ENCODE peak calls at places on chromosome 10, in six cellular contexts. One of them, this sample, is unnamed.

GRCh38 chr10:31803606-31804195 is 124.9 kb downstream of the ARHGAP12 start:
- DNase-seq in AG08395: peak
- DNase-seq in neural crest cell: no peak
- DNase-seq in HCT116: no peak
- DNase-seq in stimulated activated CD8-positive, alpha-beta memory T cell treated with anti-CD3 and anti-CD28 coated beads, Interleukin-15, amount 100 ng/mL, for 4 hours: no peak
- DNase-seq in HuH-7.5: no peak
- DNase-seq in this sample: no peak

GRCh38 chr10:99758241-99758891 is 24.1 kb upstream of the ABCC2 start:
- DNase-seq in AG08395: no peak
- DNase-seq in neural crest cell: no peak
- DNase-seq in HCT116: no peak
- DNase-seq in stimulated activated CD8-positive, alpha-beta memory T cell treated with anti-CD3 and anti-CD28 coated beads, Interleukin-15, amount 100 ng/mL, for 4 hours: no peak
- DNase-seq in HuH-7.5: no peak
- DNase-seq in this sample: no peak

GRCh38 chr10:68973975-68974374 is 14.6 kb upstream of the KIFBP start:
- DNase-seq in AG08395: no peak
- DNase-seq in neural crest cell: no peak
- DNase-seq in HCT116: no peak
- DNase-seq in stimulated activated CD8-positive, alpha-beta memory T cell treated with anti-CD3 and anti-CD28 coated beads, Interleukin-15, amount 100 ng/mL, for 4 hours: no peak
- DNase-seq in HuH-7.5: no peak
- DNase-seq in this sample: no peak

GRCh38 chr10:35691522-35692236 is 49.6 kb upstream of the FZD8 start:
- DNase-seq in AG08395: no peak
- DNase-seq in neural crest cell: no peak
- DNase-seq in HCT116: no peak
- DNase-seq in stimulated activated CD8-positive, alpha-beta memory T cell treated with anti-CD3 and anti-CD28 coated beads, Interleukin-15, amount 100 ng/mL, for 4 hours: no peak
- DNase-seq in HuH-7.5: no peak
- DNase-seq in this sample: no peak

GRCh38 chr10:5252177-5253037 is 55.8 kb downstream of the AKR1C4 start:
- DNase-seq in AG08395: no peak
- DNase-seq in neural crest cell: no peak
- DNase-seq in HCT116: no peak
- DNase-seq in stimulated activated CD8-positive, alpha-beta memory T cell treated with anti-CD3 and anti-CD28 coated beads, Interleukin-15, amount 100 ng/mL, for 4 hours: no peak
- DNase-seq in HuH-7.5: no peak
- DNase-seq in this sample: no peak

GRCh38 chr10:15472431-15473400 is 101.6 kb upstream of the FAM171A1 start:
- DNase-seq in AG08395: peak
- DNase-seq in neural crest cell: no peak
- DNase-seq in HCT116: no peak
- DNase-seq in stimulated activated CD8-positive, alpha-beta memory T cell treated with anti-CD3 and anti-CD28 coated beads, Interleukin-15, amount 100 ng/mL, for 4 hours: no peak
- DNase-seq in HuH-7.5: no peak
- DNase-seq in this sample: no peak

GRCh38 chr10:3485287-3485686 is 299.7 kb downstream of the KLF6 start:
- DNase-seq in AG08395: no peak
- DNase-seq in neural crest cell: no peak
- DNase-seq in HCT116: no peak
- DNase-seq in stimulated activated CD8-positive, alpha-beta memory T cell treated with anti-CD3 and anti-CD28 coated beads, Interleukin-15, amount 100 ng/mL, for 4 hours: no peak
- DNase-seq in HuH-7.5: no peak
- DNase-seq in this sample: no peak

GRCh38 chr10:28241766-28242399 is 61.0 kb downstream of the MPP7 start:
- DNase-seq in AG08395: peak
- DNase-seq in neural crest cell: peak
- DNase-seq in HCT116: peak
- DNase-seq in stimulated activated CD8-positive, alpha-beta memory T cell treated with anti-CD3 and anti-CD28 coated beads, Interleukin-15, amount 100 ng/mL, for 4 hours: no peak
- DNase-seq in HuH-7.5: peak
- DNase-seq in this sample: peak

GRCh38 chr10:4662576-4663161 is 163.3 kb upstream of the AKR1E2 start:
- DNase-seq in AG08395: no peak
- DNase-seq in neural crest cell: no peak
- DNase-seq in HCT116: no peak
- DNase-seq in stimulated activated CD8-positive, alpha-beta memory T cell treated with anti-CD3 and anti-CD28 coated beads, Interleukin-15, amount 100 ng/mL, for 4 hours: no peak
- DNase-seq in HuH-7.5: no peak
- DNase-seq in this sample: no peak

GRCh38 chr10:36018996-36019395 is 376.9 kb upstream of the FZD8 start:
- DNase-seq in AG08395: no peak
- DNase-seq in neural crest cell: no peak
- DNase-seq in HCT116: no peak
- DNase-seq in stimulated activated CD8-positive, alpha-beta memory T cell treated with anti-CD3 and anti-CD28 coated beads, Interleukin-15, amount 100 ng/mL, for 4 hours: no peak
- DNase-seq in HuH-7.5: no peak
- DNase-seq in this sample: no peak

GRCh38 chr10:89163265-89163995 is 43.7 kb downstream of the CH25H start:
- DNase-seq in AG08395: peak
- DNase-seq in neural crest cell: no peak
- DNase-seq in HCT116: no peak
- DNase-seq in stimulated activated CD8-positive, alpha-beta memory T cell treated with anti-CD3 and anti-CD28 coated beads, Interleukin-15, amount 100 ng/mL, for 4 hours: peak
- DNase-seq in HuH-7.5: no peak
- DNase-seq in this sample: peak

GRCh38 chr10:130660266-130660665 is 524.1 kb downstream of the GLRX3 start:
- DNase-seq in AG08395: no peak
- DNase-seq in neural crest cell: no peak
- DNase-seq in HCT116: no peak
- DNase-seq in stimulated activated CD8-positive, alpha-beta memory T cell treated with anti-CD3 and anti-CD28 coated beads, Interleukin-15, amount 100 ng/mL, for 4 hours: no peak
- DNase-seq in HuH-7.5: no peak
- DNase-seq in this sample: no peak

GRCh38 chr10:3783721-3784432 is 1.1 kb downstream of the KLF6 start:
- DNase-seq in AG08395: no peak
- DNase-seq in neural crest cell: no peak
- DNase-seq in HCT116: no peak
- DNase-seq in stimulated activated CD8-positive, alpha-beta memory T cell treated with anti-CD3 and anti-CD28 coated beads, Interleukin-15, amount 100 ng/mL, for 4 hours: no peak
- DNase-seq in HuH-7.5: peak
- DNase-seq in this sample: peak

GRCh38 chr10:53209941-53210611 is 437.5 kb upstream of the MBL2 start:
- DNase-seq in AG08395: no peak
- DNase-seq in neural crest cell: no peak
- DNase-seq in HCT116: no peak
- DNase-seq in stimulated activated CD8-positive, alpha-beta memory T cell treated with anti-CD3 and anti-CD28 coated beads, Interleukin-15, amount 100 ng/mL, for 4 hours: no peak
- DNase-seq in HuH-7.5: peak
- DNase-seq in this sample: no peak

GRCh38 chr10:80357804-80358125 is 1.2 kb downstream of the DYDC2 start:
- DNase-seq in AG08395: no peak
- DNase-seq in neural crest cell: no peak
- DNase-seq in HCT116: no peak
- DNase-seq in stimulated activated CD8-positive, alpha-beta memory T cell treated with anti-CD3 and anti-CD28 coated beads, Interleukin-15, amount 100 ng/mL, for 4 hours: no peak
- DNase-seq in HuH-7.5: no peak
- DNase-seq in this sample: no peak

GRCh38 chr10:71647526-71648354 is 71.8 kb downstream of the C10orf105 start:
- DNase-seq in AG08395: peak
- DNase-seq in neural crest cell: peak
- DNase-seq in HCT116: no peak
- DNase-seq in stimulated activated CD8-positive, alpha-beta memory T cell treated with anti-CD3 and anti-CD28 coated beads, Interleukin-15, amount 100 ng/mL, for 4 hours: no peak
- DNase-seq in HuH-7.5: no peak
- DNase-seq in this sample: no peak